ENCODE peak calls at places on chromosome 12, in six cellular contexts. U, C, Y, O, E and F are unnamed samples.

GRCh38 chr12:105978686-105979085 is 160.1 kb downstream of the NUAK1 start:
- DNase-seq in U (no peak), O (no peak), C (no peak), Y (no peak), E (no peak), F (no peak)

GRCh38 chr12:68559246-68559645 is 51.5 kb upstream of the RAP1B start:
- DNase-seq in U (no peak), O (no peak), E (no peak), Y (no peak), C (no peak), F (no peak)

GRCh38 chr12:111462134-111462821 is 56.6 kb downstream of the SH2B3 start:
- DNase-seq in Y (no peak), C (no peak), U (no peak), E (no peak), O (peak; percentile 51), F (no peak)

GRCh38 chr12:122003646-122004611 is 17.8 kb upstream of the BCL7A start:
- DNase-seq in U (no peak), E (no peak), O (no peak), Y (peak; percentile 62), C (no peak), F (no peak)

GRCh38 chr12:79927772-79928474 is 7.0 kb downstream of the PPP1R12A start:
- DNase-seq in Y (no peak), O (no peak), U (no peak), E (no peak), C (no peak), F (no peak)

GRCh38 chr12:106721931-106722330 is 52.6 kb upstream of the RIC8B start:
- DNase-seq in U (no peak), Y (no peak), C (no peak), O (no peak), E (no peak), F (no peak)

GRCh38 chr12:108609535-108610335 is 11.9 kb upstream of the TMEM119 start:
- DNase-seq in O (no peak), E (no peak), C (peak; percentile 92), U (no peak), Y (peak; percentile 83), F (no peak)

GRCh38 chr12:93287152-93287551 is 90.6 kb upstream of the NUDT4 start:
- DNase-seq in C (no peak), E (no peak), O (no peak), U (no peak), Y (no peak), F (peak; percentile 81)

GRCh38 chr12:122830517-122831214 is 4.6 kb upstream of the HIP1R start:
- DNase-seq in O (peak; percentile 64), U (peak; percentile 81), Y (no peak), E (no peak), C (no peak), F (peak; percentile 89)